ENCODE peak calls at places on chromosome 12, in seven cellular contexts. One of them, this sample, is unnamed.

GRCh38 chr12:23376238-23376637 is 573.2 kb downstream of the SOX5 start:
- DNase-seq in WTC11: no peak
- DNase-seq in A549: no peak
- DNase-seq in K562: no peak
- DNase-seq in SK-N-SH: no peak
- DNase-seq in HepG2: peak; percentile 2
- DNase-seq in H1: no peak
- DNase-seq in this sample: no peak

GRCh38 chr12:2384029-2384386 is 331.2 kb downstream of the CACNA1C start:
- DNase-seq in WTC11: no peak
- DNase-seq in A549: no peak
- DNase-seq in K562: no peak
- DNase-seq in SK-N-SH: no peak
- DNase-seq in HepG2: no peak
- DNase-seq in H1: no peak
- DNase-seq in this sample: peak; percentile 47

GRCh38 chr12:109098671-109099070 is 1.3 kb downstream of the UNG start:
- DNase-seq in WTC11: no peak
- DNase-seq in A549: no peak
- DNase-seq in K562: no peak
- DNase-seq in SK-N-SH: no peak
- DNase-seq in HepG2: no peak
- DNase-seq in H1: no peak
- DNase-seq in this sample: no peak

GRCh38 chr12:58367041-58367440 is 425.7 kb downstream of the ATP23 start:
- DNase-seq in WTC11: no peak
- DNase-seq in A549: no peak
- DNase-seq in K562: no peak
- DNase-seq in SK-N-SH: no peak
- DNase-seq in HepG2: no peak
- DNase-seq in H1: no peak
- DNase-seq in this sample: peak; percentile 55

GRCh38 chr12:57461326-57461903 is 1.8 kb downstream of the GLI1 start:
- DNase-seq in WTC11: peak; percentile 95
- DNase-seq in A549: peak; percentile 92
- DNase-seq in K562: peak; percentile 80
- DNase-seq in SK-N-SH: peak; percentile 70
- DNase-seq in HepG2: no peak
- DNase-seq in H1: no peak
- DNase-seq in this sample: peak; percentile 57

GRCh38 chr12:128959931-128960330 is 106.7 kb downstream of the GLT1D1 start:
- DNase-seq in WTC11: no peak
- DNase-seq in A549: no peak
- DNase-seq in K562: no peak
- DNase-seq in SK-N-SH: no peak
- DNase-seq in HepG2: no peak
- DNase-seq in H1: no peak
- DNase-seq in this sample: no peak

GRCh38 chr12:44582521-44582920 is 293.6 kb downstream of the NELL2 start:
- DNase-seq in WTC11: no peak
- DNase-seq in A549: no peak
- DNase-seq in K562: no peak
- DNase-seq in SK-N-SH: no peak
- DNase-seq in HepG2: peak; percentile 43
- DNase-seq in H1: no peak
- DNase-seq in this sample: no peak

GRCh38 chr12:15443611-15444010 is 121.3 kb downstream of the PTPRO start:
- DNase-seq in WTC11: no peak
- DNase-seq in A549: no peak
- DNase-seq in K562: no peak
- DNase-seq in SK-N-SH: no peak
- DNase-seq in HepG2: no peak
- DNase-seq in H1: no peak
- DNase-seq in this sample: no peak

GRCh38 chr12:126157575-126157966 is 1092.3 kb downstream of the AACS start:
- DNase-seq in WTC11: no peak
- DNase-seq in A549: no peak
- DNase-seq in K562: no peak
- DNase-seq in SK-N-SH: no peak
- DNase-seq in HepG2: no peak
- DNase-seq in H1: no peak
- DNase-seq in this sample: no peak

GRCh38 chr12:1670815-1671268 is 20.0 kb upstream of the ADIPOR2 start:
- DNase-seq in WTC11: no peak
- DNase-seq in A549: no peak
- DNase-seq in K562: no peak
- DNase-seq in SK-N-SH: no peak
- DNase-seq in HepG2: no peak
- DNase-seq in H1: no peak
- DNase-seq in this sample: no peak

GRCh38 chr12:693937-694533 is 30.8 kb upstream of the NINJ2 start:
- DNase-seq in WTC11: no peak
- DNase-seq in A549: peak; percentile 21
- DNase-seq in K562: no peak
- DNase-seq in SK-N-SH: no peak
- DNase-seq in HepG2: no peak
- DNase-seq in H1: no peak
- DNase-seq in this sample: no peak

GRCh38 chr12:6613015-6613775 is 6.0 kb upstream of the CHD4 start:
- DNase-seq in WTC11: peak; percentile 56
- DNase-seq in A549: no peak
- DNase-seq in K562: peak; percentile 82
- DNase-seq in SK-N-SH: peak; percentile 72
- DNase-seq in HepG2: peak; percentile 62
- DNase-seq in H1: no peak
- DNase-seq in this sample: peak; percentile 72

GRCh38 chr12:94100254-94100653 is 48.1 kb upstream of the PLXNC1 start:
- DNase-seq in WTC11: no peak
- DNase-seq in A549: peak; percentile 38
- DNase-seq in K562: peak; percentile 65
- DNase-seq in SK-N-SH: no peak
- DNase-seq in HepG2: no peak
- DNase-seq in H1: no peak
- DNase-seq in this sample: peak; percentile 58

GRCh38 chr12:95874452-95874851 is 15.7 kb downstream of the SNRPF start:
- DNase-seq in WTC11: peak; percentile 20
- DNase-seq in A549: no peak
- DNase-seq in K562: no peak
- DNase-seq in SK-N-SH: no peak
- DNase-seq in HepG2: no peak
- DNase-seq in H1: no peak
- DNase-seq in this sample: no peak

GRCh38 chr12:120964298-120964697 is 14.0 kb upstream of the HNF1A start:
- DNase-seq in WTC11: no peak
- DNase-seq in A549: no peak
- DNase-seq in K562: no peak
- DNase-seq in SK-N-SH: no peak
- DNase-seq in HepG2: no peak
- DNase-seq in H1: no peak
- DNase-seq in this sample: no peak

GRCh38 chr12:517538-517937 is 57.8 kb downstream of the B4GALNT3 start:
- DNase-seq in WTC11: no peak
- DNase-seq in A549: no peak
- DNase-seq in K562: no peak
- DNase-seq in SK-N-SH: no peak
- DNase-seq in HepG2: no peak
- DNase-seq in H1: no peak
- DNase-seq in this sample: no peak

GRCh38 chr12:112964067-112964670 is 14.2 kb upstream of the OAS2 start:
- DNase-seq in WTC11: no peak
- DNase-seq in A549: no peak
- DNase-seq in K562: no peak
- DNase-seq in SK-N-SH: no peak
- DNase-seq in HepG2: no peak
- DNase-seq in H1: no peak
- DNase-seq in this sample: no peak

GRCh38 chr12:104138747-104139186 is 757 bp upstream of the NFYB start:
- DNase-seq in WTC11: peak; percentile 12
- DNase-seq in A549: peak; percentile 21
- DNase-seq in K562: no peak
- DNase-seq in SK-N-SH: no peak
- DNase-seq in HepG2: no peak
- DNase-seq in H1: no peak
- DNase-seq in this sample: no peak

GRCh38 chr12:63889236-63889635 is 44.7 kb downstream of the SRGAP1 start:
- DNase-seq in WTC11: no peak
- DNase-seq in A549: peak; percentile 43
- DNase-seq in K562: no peak
- DNase-seq in SK-N-SH: no peak
- DNase-seq in HepG2: no peak
- DNase-seq in H1: no peak
- DNase-seq in this sample: peak; percentile 85

DNA sequence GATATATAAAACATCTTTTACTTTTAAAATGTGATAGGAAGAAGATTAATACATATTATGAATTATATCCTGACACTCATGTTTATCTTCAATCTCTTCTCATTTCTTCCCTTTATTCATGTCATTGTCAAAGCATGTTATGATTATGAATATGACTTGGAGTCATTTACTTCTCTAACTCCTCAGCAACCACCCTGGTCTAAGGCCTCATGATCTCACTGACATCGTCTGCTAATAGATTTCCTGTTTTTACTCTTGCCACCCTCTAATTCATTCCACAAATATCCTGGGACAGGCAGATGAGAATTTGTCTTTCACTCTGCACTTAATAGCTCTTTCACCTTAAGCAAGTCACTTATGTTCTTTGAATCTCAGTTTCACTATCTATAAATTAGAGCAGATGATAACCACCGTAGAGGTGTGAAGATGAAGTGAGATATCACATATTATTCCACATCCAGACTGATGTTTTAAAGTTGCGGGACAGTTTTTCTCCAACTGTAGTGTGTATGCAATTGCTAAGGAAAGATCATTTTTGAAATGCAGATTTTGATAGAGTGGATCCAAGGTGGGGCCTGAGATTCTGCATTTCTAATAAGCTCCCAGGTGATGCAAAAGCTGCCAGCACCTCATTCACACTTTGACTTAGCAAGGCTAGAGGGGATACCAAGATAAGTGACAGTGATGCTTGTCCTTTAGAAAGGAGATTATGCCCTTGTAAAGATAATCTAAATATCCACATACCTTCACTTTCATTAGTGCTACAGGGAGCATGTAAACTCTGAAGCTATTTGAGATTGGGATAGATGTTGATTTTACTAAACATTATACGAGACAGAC is 3.3 kb upstream of the IAPP start:
- DNase-seq in WTC11: no peak
- DNase-seq in A549: no peak
- DNase-seq in K562: no peak
- DNase-seq in SK-N-SH: no peak
- DNase-seq in HepG2: no peak
- DNase-seq in H1: no peak
- DNase-seq in this sample: no peak
- TF ChIP-seq USF2 in WTC11: no peak
- TF ChIP-seq USF2 in A549: no peak
- TF ChIP-seq USF2 in K562: no peak
- TF ChIP-seq USF2 in SK-N-SH: no peak
- TF ChIP-seq USF2 in HepG2: no peak
- TF ChIP-seq USF2 in H1: no peak
- TF ChIP-seq USF2 in this sample: no peak

GRCh38 chr12:107557589-107558100 is 128.0 kb upstream of the PWP1 start:
- DNase-seq in WTC11: no peak
- DNase-seq in A549: no peak
- DNase-seq in K562: no peak
- DNase-seq in SK-N-SH: no peak
- DNase-seq in HepG2: no peak
- DNase-seq in H1: no peak
- DNase-seq in this sample: no peak

GRCh38 chr12:107558816-107559382 is 126.7 kb upstream of the PWP1 start:
- DNase-seq in WTC11: no peak
- DNase-seq in A549: no peak
- DNase-seq in K562: no peak
- DNase-seq in SK-N-SH: no peak
- DNase-seq in HepG2: peak; percentile 93
- DNase-seq in H1: no peak
- DNase-seq in this sample: no peak

GRCh38 chr12:107557026-107557425 is 128.6 kb upstream of the PWP1 start:
- DNase-seq in WTC11: no peak
- DNase-seq in A549: no peak
- DNase-seq in K562: no peak
- DNase-seq in SK-N-SH: no peak
- DNase-seq in HepG2: no peak
- DNase-seq in H1: no peak
- DNase-seq in this sample: no peak

GRCh38 chr12:107560194-107560905 is 125.2 kb upstream of the PWP1 start:
- DNase-seq in WTC11: peak; percentile 15
- DNase-seq in A549: peak; percentile 34
- DNase-seq in K562: no peak
- DNase-seq in SK-N-SH: no peak
- DNase-seq in HepG2: peak; percentile 12
- DNase-seq in H1: no peak
- DNase-seq in this sample: no peak

GRCh38 chr12:107558141-107558815 is 127.3 kb upstream of the PWP1 start:
- DNase-seq in WTC11: no peak
- DNase-seq in A549: no peak
- DNase-seq in K562: no peak
- DNase-seq in SK-N-SH: no peak
- DNase-seq in HepG2: no peak
- DNase-seq in H1: no peak
- DNase-seq in this sample: no peak
- TF ChIP-seq CTCF in WTC11: no peak
- TF ChIP-seq CTCF in A549: no peak
- TF ChIP-seq CTCF in K562: no peak
- TF ChIP-seq CTCF in SK-N-SH: no peak
- TF ChIP-seq CTCF in HepG2: no peak
- TF ChIP-seq CTCF in H1: no peak
- TF ChIP-seq CTCF in this sample: no peak

DNA sequence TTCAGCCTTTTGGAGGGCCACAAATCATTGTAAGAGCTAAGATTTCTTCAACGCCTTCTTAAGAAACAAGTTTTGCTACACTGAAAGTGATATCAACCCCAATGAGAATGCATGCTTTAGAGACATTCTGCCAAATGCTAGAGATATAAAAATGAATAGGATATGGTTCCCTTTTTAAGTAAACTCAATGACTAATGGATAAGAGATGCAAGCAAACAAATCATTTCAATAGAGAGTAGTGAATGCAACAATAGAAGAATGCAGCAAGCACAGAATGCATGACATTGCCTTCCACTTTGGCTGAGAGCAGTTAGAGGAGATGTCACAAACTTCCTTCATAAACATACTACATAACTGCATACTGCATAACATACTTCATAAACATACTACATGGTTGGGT is 116.4 kb downstream of the PDZRN4 start:
- DNase-seq in WTC11: no peak
- DNase-seq in A549: peak; percentile 19
- DNase-seq in K562: no peak
- DNase-seq in SK-N-SH: no peak
- DNase-seq in HepG2: no peak
- DNase-seq in H1: no peak
- DNase-seq in this sample: no peak
- TF ChIP-seq USF2 in WTC11: no peak
- TF ChIP-seq USF2 in A549: no peak
- TF ChIP-seq USF2 in K562: no peak
- TF ChIP-seq USF2 in SK-N-SH: no peak
- TF ChIP-seq USF2 in HepG2: no peak
- TF ChIP-seq USF2 in H1: no peak
- TF ChIP-seq USF2 in this sample: no peak

GRCh38 chr12:4717806-4718205 is 2.4 kb upstream of the GALNT8 start:
- DNase-seq in WTC11: no peak
- DNase-seq in A549: no peak
- DNase-seq in K562: no peak
- DNase-seq in SK-N-SH: no peak
- DNase-seq in HepG2: no peak
- DNase-seq in H1: no peak
- DNase-seq in this sample: no peak
- TF ChIP-seq CTCF in WTC11: no peak
- TF ChIP-seq CTCF in A549: no peak
- TF ChIP-seq CTCF in K562: no peak
- TF ChIP-seq CTCF in SK-N-SH: no peak
- TF ChIP-seq CTCF in HepG2: peak; percentile 30
- TF ChIP-seq CTCF in H1: peak; percentile 28
- TF ChIP-seq CTCF in this sample: no peak